ENCODE peak calls at places on chromosomes 12 and 14, in eight cellular contexts. D is mesenchymal stem cell, C is A549, Q is neural progenitor cell, Y is AG04450, R is astrocyte of the cerebellum, A is AG04449, K is epithelial cell of proximal tubule. U is an unnamed sample.

GRCh38 chr12:72610854-72611358 is 338.7 kb downstream of the TRHDE start:
- DNase-seq in D (no peak), C (no peak), Q (peak), Y (no peak), R (no peak), A (no peak), K (no peak), U (no peak)

GRCh38 chr12:47346251-47347019 is 266.7 kb upstream of the AMIGO2 start:
- DNase-seq in D (no peak), C (no peak), Q (no peak), Y (no peak), R (no peak), A (no peak), K (no peak), U (no peak)

GRCh38 chr12:121711925-121712461 is 559 bp upstream of the TMEM120B start:
- DNase-seq in D (no peak), C (peak), Q (peak), Y (no peak), R (no peak), A (no peak), K (no peak), U (peak)

GRCh38 chr14:23361320-23361719 is 3.7 kb downstream of the EFS start:
- DNase-seq in D (peak), C (no peak), Q (no peak), Y (no peak), R (no peak), A (no peak), K (peak), U (peak)

GRCh38 chr12:21656931-21657335 is 709 bp downstream of the LDHB start:
- DNase-seq in D (peak), C (peak), Q (peak), Y (no peak), R (no peak), A (no peak), K (no peak), U (peak)

GRCh38 chr12:50550530-50551223 is 45.9 kb downstream of the DIP2B start:
- DNase-seq in D (peak), C (no peak), Q (no peak), Y (no peak), R (no peak), A (no peak), K (no peak), U (no peak)

GRCh38 chr14:34501004-34501580 is 38.4 kb downstream of the EAPP start:
- DNase-seq in D (no peak), C (no peak), Q (no peak), Y (no peak), R (peak), A (no peak), K (no peak), U (no peak)

GRCh38 chr12:130070017-130070653 is 92.1 kb upstream of the FZD10 start:
- DNase-seq in D (no peak), C (no peak), Q (no peak), Y (no peak), R (no peak), A (no peak), K (no peak), U (no peak)

GRCh38 chr14:80862983-80863382 is 78.6 kb downstream of the CEP128 start:
- DNase-seq in D (no peak), C (no peak), Q (no peak), Y (no peak), R (no peak), A (no peak), K (no peak), U (no peak)

GRCh38 chr12:114671321-114671663 is 12.7 kb downstream of the TBX3 start:
- DNase-seq in D (no peak), C (no peak), Q (no peak), Y (no peak), R (no peak), A (no peak), K (no peak), U (no peak)

GRCh38 chr12:50006266-50006665 is 19.0 kb downstream of the RACGAP1 start:
- DNase-seq in D (no peak), C (no peak), Q (no peak), Y (no peak), R (no peak), A (no peak), K (no peak), U (no peak)

GRCh38 chr12:110079477-110080400 is 31.4 kb upstream of the C12orf76 start:
- DNase-seq in D (peak), C (peak), Q (no peak), Y (no peak), R (no peak), A (no peak), K (no peak), U (peak)

GRCh38 chr12:107903377-107904061 is 129.0 kb downstream of the ASCL4 start:
- DNase-seq in D (no peak), C (peak), Q (peak), Y (no peak), R (no peak), A (no peak), K (no peak), U (peak)

GRCh38 chr12:29616664-29617409 is 119.4 kb upstream of the OVCH1 start:
- DNase-seq in D (peak), C (no peak), Q (no peak), Y (no peak), R (peak), A (no peak), K (no peak), U (no peak)

GRCh38 chr12:106276032-106276728 is 26.4 kb upstream of the TCP11L2 start:
- DNase-seq in D (no peak), C (no peak), Q (no peak), Y (no peak), R (no peak), A (no peak), K (no peak), U (peak)

GRCh38 chr14:64544607-64545312 is 4.2 kb downstream of the HSPA2 start:
- DNase-seq in D (peak), C (no peak), Q (no peak), Y (no peak), R (no peak), A (no peak), K (no peak), U (no peak)

GRCh38 chr12:93741741-93742085 is 64.5 kb downstream of the CRADD start:
- DNase-seq in D (no peak), C (peak), Q (peak), Y (no peak), R (no peak), A (no peak), K (peak), U (no peak)

GRCh38 chr14:35420036-35420811 is 15.7 kb upstream of the NFKBIA start:
- DNase-seq in D (no peak), C (no peak), Q (no peak), Y (no peak), R (no peak), A (no peak), K (no peak), U (no peak)

GRCh38 chr12:114767906-114768697 is 84.1 kb upstream of the TBX3 start:
- DNase-seq in D (peak), C (no peak), Q (no peak), Y (no peak), R (no peak), A (no peak), K (no peak), U (no peak)

DNA sequence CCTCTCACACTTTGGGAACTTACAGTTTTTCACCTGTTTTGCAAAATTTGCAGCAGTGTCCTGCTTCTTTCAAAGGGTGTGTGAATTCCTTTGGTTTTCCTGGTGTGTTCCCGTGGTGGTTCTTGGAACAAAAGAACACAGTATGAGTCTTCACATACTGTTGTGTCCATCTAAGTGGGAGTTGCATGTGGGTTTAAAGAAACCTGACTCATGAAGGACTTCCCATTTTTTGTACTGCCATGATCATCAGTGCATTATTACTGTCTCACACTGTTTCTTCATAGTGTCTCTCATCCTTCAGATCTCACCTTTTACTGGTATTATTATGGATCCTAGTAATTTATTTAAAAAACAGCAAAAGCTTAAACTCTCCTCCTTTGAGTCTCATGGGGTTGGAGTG is 3.8 kb upstream of the GZMH start:
- DNase-seq in D (no peak), C (no peak), Q (no peak), Y (no peak), R (no peak), A (no peak), K (no peak), U (no peak)
- H3K4me3 ChIP-seq in D (no peak), C (no peak), Q (no peak), Y (no peak), R (no peak), A (no peak), K (no peak), U (no peak)

GRCh38 chr12:89732511-89732910 is 23.9 kb upstream of the ATP2B1 start:
- DNase-seq in D (peak), C (no peak), Q (no peak), Y (no peak), R (no peak), A (no peak), K (no peak), U (no peak)

GRCh38 chr12:89737000-89737399 is 28.4 kb upstream of the ATP2B1 start:
- DNase-seq in D (no peak), C (no peak), Q (no peak), Y (no peak), R (no peak), A (no peak), K (no peak), U (no peak)

GRCh38 chr12:89731614-89732013 is 23.0 kb upstream of the ATP2B1 start:
- DNase-seq in D (peak), C (no peak), Q (no peak), Y (no peak), R (no peak), A (no peak), K (no peak), U (no peak)

GRCh38 chr12:89731064-89731463 is 22.4 kb upstream of the ATP2B1 start:
- DNase-seq in D (peak), C (no peak), Q (no peak), Y (no peak), R (no peak), A (no peak), K (no peak), U (no peak)

GRCh38 chr12:89733579-89734201 is 25.1 kb upstream of the ATP2B1 start:
- DNase-seq in D (peak), C (no peak), Q (no peak), Y (peak), R (peak), A (peak), K (no peak), U (no peak)
- H3K4me3 ChIP-seq in D (peak), C (no peak), Q (no peak), Y (no peak), R (no peak), A (no peak), K (no peak), U (no peak)

DNA sequence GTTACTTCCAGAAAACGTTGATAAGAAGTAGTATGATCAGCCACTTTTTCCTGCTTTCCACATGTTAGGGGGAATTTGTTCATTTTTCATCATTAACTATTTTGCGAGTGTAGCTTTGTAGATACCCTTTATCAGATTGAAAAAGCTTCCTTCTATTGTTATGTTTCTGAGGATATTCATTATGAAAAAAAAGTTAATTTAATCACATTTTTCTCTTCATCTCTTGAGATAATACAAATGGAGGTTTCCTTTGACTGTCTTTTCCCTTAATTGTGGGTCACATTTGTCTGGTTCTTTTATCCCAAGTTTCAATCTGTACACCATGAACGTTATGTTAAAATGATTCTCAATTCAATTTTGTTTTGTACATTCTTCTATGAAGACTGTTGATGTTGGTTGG is 875.7 kb downstream of the SLC6A15 start:
- DNase-seq in D (no peak), C (no peak), Q (no peak), Y (no peak), R (no peak), A (no peak), K (no peak), U (no peak)
- H3K4me3 ChIP-seq in D (no peak), C (no peak), Q (no peak), Y (no peak), R (no peak), A (no peak), K (no peak), U (no peak)

GRCh38 chr12:65740873-65741600 is 83.2 kb upstream of the HMGA2 start:
- DNase-seq in D (peak), C (peak), Q (peak), Y (no peak), R (peak), A (no peak), K (no peak), U (peak)
- H3K4me3 ChIP-seq in D (peak), C (peak), Q (peak), Y (peak), R (peak), A (peak), K (peak), U (peak)

DNA sequence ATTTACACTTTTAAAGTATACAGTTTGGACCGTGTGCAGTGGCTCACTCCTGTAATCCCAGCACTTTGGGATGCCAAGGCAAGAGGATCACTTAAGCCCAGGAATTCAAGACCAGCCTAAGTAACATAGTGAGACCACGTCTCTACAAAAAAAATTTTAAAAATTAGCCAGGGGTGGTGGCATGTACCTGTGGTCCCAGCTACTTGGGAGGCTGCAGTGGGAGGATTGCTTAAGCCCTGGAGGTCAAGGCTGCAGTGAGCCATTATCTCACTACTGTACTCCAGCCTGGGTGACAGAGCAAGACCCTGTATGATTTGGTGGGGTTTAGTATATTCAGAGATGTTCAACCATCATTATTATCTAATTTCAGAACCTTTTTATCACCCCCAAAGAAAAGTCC is 4.7 kb downstream of the EIF4B start:
- DNase-seq in D (no peak), C (no peak), Q (no peak), Y (no peak), R (no peak), A (no peak), K (no peak), U (no peak)
- H3K4me3 ChIP-seq in D (no peak), C (no peak), Q (no peak), Y (no peak), R (no peak), A (no peak), K (no peak), U (no peak)

GRCh38 chr12:112939761-112940357 is 1.6 kb downstream of the OAS3 start:
- DNase-seq in D (no peak), C (no peak), Q (no peak), Y (no peak), R (no peak), A (no peak), K (no peak), U (peak)

GRCh38 chr12:112937741-112938719 is at the start of gene OAS3:
- DNase-seq in D (peak), C (peak), Q (peak), Y (peak), R (peak), A (peak), K (no peak), U (peak)

GRCh38 chr12:112936927-112937326 is 1.3 kb upstream of the OAS3 start:
- DNase-seq in D (peak), C (no peak), Q (no peak), Y (no peak), R (no peak), A (no peak), K (no peak), U (no peak)

GRCh38 chr12:112936264-112936663 is 2.0 kb upstream of the OAS3 start:
- DNase-seq in D (no peak), C (no peak), Q (no peak), Y (no peak), R (no peak), A (no peak), K (no peak), U (no peak)

DNA sequence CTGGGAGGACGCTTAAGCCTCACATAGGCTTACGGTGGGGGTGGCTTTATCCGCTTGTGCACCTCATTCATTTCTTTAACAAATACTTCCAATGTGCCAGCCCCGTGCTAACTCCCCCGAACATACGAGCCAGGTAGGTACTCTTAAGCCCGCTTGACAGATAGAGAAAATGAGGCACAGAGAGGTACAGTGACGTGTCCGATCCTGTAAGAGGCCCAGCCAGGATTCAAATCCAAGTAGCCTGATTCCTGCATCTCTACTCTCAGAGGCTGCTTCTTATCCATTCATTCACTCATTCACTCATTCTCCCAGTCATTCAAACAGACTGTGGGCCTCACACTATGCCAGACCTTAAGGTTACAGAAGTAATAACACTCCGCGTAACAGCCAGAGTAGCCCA is 477 bp downstream of the OAS3 start:
- DNase-seq in D (peak), C (peak), Q (no peak), Y (no peak), R (no peak), A (no peak), K (no peak), U (no peak)
- H3K4me3 ChIP-seq in D (peak), C (peak), Q (peak), Y (peak), R (peak), A (peak), K (peak), U (peak)

DNA sequence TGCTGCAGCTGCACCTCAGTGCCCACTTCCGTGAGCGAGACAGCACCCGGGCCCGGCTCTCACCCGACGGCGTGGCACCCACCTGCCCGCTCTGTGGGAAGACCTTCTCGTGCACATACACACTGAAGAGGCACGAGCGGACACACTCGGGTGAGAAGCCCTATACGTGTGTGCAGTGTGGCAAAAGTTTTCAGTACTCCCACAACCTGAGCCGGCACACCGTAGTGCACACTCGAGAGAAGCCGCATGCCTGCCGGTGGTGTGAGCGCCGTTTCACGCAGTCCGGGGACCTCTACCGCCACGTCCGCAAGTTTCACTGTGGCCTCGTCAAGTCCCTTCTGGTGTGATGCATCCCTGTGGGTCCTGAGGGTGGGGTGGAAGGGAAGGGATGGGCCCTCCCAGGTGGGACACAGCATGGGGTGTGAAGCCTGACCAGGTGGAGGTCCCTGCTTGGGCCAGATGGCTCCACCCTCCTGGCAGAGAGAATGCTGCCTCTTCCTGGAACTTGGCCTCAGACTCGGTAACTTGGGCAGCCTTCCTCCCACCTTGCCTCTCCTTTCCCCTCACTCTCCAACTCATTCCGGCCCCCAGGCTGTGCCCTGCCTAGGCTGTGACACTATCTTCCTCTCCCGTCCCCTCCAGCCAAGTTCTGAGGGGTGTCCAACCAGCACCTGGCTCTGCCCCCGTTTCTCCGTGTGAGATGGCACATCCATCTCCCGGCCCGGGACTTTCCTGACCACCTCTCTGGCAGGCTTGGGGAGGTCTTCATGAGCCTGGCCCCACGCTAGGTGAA is 1.4 kb downstream of the ZBTB42 start:
- DNase-seq in D (no peak), C (no peak), Q (no peak), Y (no peak), R (no peak), A (no peak), K (no peak), U (no peak)
- H3K4me3 ChIP-seq in D (no peak), C (no peak), Q (no peak), Y (no peak), R (no peak), A (no peak), K (no peak), U (no peak)